ENCODE peak calls at places on chromosomes 4 and X, in nine cellular contexts. H is SW480, C is anterior cingulate cortex, Y is ELR, O is NCI-H460, T is neural crest cell, L is kidney, Z is stomach, G is neuronal stem cell. V is an unnamed sample.

GRCh38 chr4:87092389-87093141 is 127.9 kb downstream of the KLHL8 start:
- DNase-seq in H (peak), C (no peak), Y (peak), O (no peak), T (no peak), L (peak), Z (peak), G (no peak), V (no peak)

GRCh38 chrX:80285131-80285773 is 135.0 kb upstream of the TENT5D start:
- DNase-seq in H (peak), C (no peak), Y (peak), O (peak), T (peak), L (no peak), Z (no peak), G (peak), V (peak)

GRCh38 chr4:6157926-6158325 is 42.4 kb downstream of the JAKMIP1 start:
- DNase-seq in H (no peak), C (no peak), Y (no peak), O (no peak), T (no peak), L (no peak), Z (no peak), G (no peak), V (no peak)

GRCh38 chr4:123417813-123418212 is 21.2 kb downstream of the SPRY1 start:
- DNase-seq in H (no peak), C (no peak), Y (no peak), O (no peak), T (no peak), L (no peak), Z (no peak), G (no peak), V (no peak)

GRCh38 chr4:104966349-104967033 is 180.2 kb upstream of the TET2 start:
- DNase-seq in H (no peak), C (no peak), Y (no peak), O (no peak), T (no peak), L (no peak), Z (no peak), G (no peak), V (no peak)

GRCh38 chrX:46782034-46782433 is 23.1 kb upstream of the SLC9A7 start:
- DNase-seq in H (no peak), C (no peak), Y (no peak), O (no peak), T (no peak), L (no peak), Z (no peak), G (no peak), V (no peak)

GRCh38 chr4:3615386-3616286 is 83.4 kb upstream of the LRPAP1 start:
- DNase-seq in H (no peak), C (no peak), Y (no peak), O (no peak), T (no peak), L (no peak), Z (no peak), G (no peak), V (no peak)

GRCh38 chr4:76213415-76214268 is at the start of gene SCARB2:
- DNase-seq in H (peak), C (peak), Y (peak), O (peak), T (peak), L (peak), Z (peak), G (peak), V (peak)

GRCh38 chr4:73964862-73965611 is 16.8 kb downstream of the PF4 start:
- DNase-seq in H (no peak), C (no peak), Y (peak), O (no peak), T (no peak), L (no peak), Z (peak), G (peak), V (no peak)

GRCh38 chr4:99062120-99062519 is 26.5 kb downstream of the ADH5 start:
- DNase-seq in H (no peak), C (no peak), Y (no peak), O (no peak), T (no peak), L (no peak), Z (no peak), G (no peak), V (no peak)

GRCh38 chr4:7323872-7324650 is 110.7 kb downstream of the PSAPL1 start:
- DNase-seq in H (peak), C (no peak), Y (peak), O (no peak), T (no peak), L (peak), Z (no peak), G (no peak), V (no peak)

GRCh38 chr4:105637409-105638258 is 70.9 kb downstream of the INTS12 start:
- DNase-seq in H (peak), C (peak), Y (no peak), O (no peak), T (no peak), L (peak), Z (peak), G (no peak), V (peak)

GRCh38 chr4:145203400-145203799 is 23.0 kb upstream of the OTUD4 start:
- DNase-seq in H (no peak), C (no peak), Y (no peak), O (no peak), T (no peak), L (no peak), Z (no peak), G (no peak), V (no peak)